ENCODE peak calls at places on chromosomes 7 and 10, in seven cellular contexts. One of them, this sample, is unnamed.

GRCh38 chr7:124308384-124308783 is 275.5 kb upstream of the TMEM229A start:
- DNase-seq in activated CD4-positive, CD25-positive, alpha-beta regulatory T cell: no peak
- DNase-seq in coronary artery: no peak
- DNase-seq in caudate nucleus: no peak
- DNase-seq in NCI-H2081: no peak
- DNase-seq in naive thymus-derived CD8-positive, alpha-beta T cell: no peak
- DNase-seq in lung microvascular endothelial cell: no peak
- DNase-seq in this sample: no peak

GRCh38 chr7:11786186-11786585 is 45.8 kb downstream of the THSD7A start:
- DNase-seq in activated CD4-positive, CD25-positive, alpha-beta regulatory T cell: no peak
- DNase-seq in coronary artery: no peak
- DNase-seq in caudate nucleus: no peak
- DNase-seq in NCI-H2081: no peak
- DNase-seq in naive thymus-derived CD8-positive, alpha-beta T cell: no peak
- DNase-seq in lung microvascular endothelial cell: peak; percentile 10
- DNase-seq in this sample: no peak

GRCh38 chr7:27112361-27112760 is 9.9 kb upstream of the HOXA2 start:
- DNase-seq in activated CD4-positive, CD25-positive, alpha-beta regulatory T cell: no peak
- DNase-seq in coronary artery: no peak
- DNase-seq in caudate nucleus: no peak
- DNase-seq in NCI-H2081: no peak
- DNase-seq in naive thymus-derived CD8-positive, alpha-beta T cell: no peak
- DNase-seq in lung microvascular endothelial cell: peak; percentile 42
- DNase-seq in this sample: no peak

GRCh38 chr7:141158562-141158961 is 84.7 kb downstream of the TMEM178B start:
- DNase-seq in activated CD4-positive, CD25-positive, alpha-beta regulatory T cell: no peak
- DNase-seq in coronary artery: no peak
- DNase-seq in caudate nucleus: no peak
- DNase-seq in NCI-H2081: no peak
- DNase-seq in naive thymus-derived CD8-positive, alpha-beta T cell: no peak
- DNase-seq in lung microvascular endothelial cell: peak; percentile 42
- DNase-seq in this sample: peak; percentile 67

GRCh38 chr10:30170814-30171213 is 111.4 kb upstream of the JCAD start:
- DNase-seq in activated CD4-positive, CD25-positive, alpha-beta regulatory T cell: no peak
- DNase-seq in coronary artery: no peak
- DNase-seq in caudate nucleus: no peak
- DNase-seq in NCI-H2081: no peak
- DNase-seq in naive thymus-derived CD8-positive, alpha-beta T cell: no peak
- DNase-seq in lung microvascular endothelial cell: no peak
- DNase-seq in this sample: no peak

GRCh38 chr7:3232228-3232627 is 68.8 kb upstream of the SDK1 start:
- DNase-seq in activated CD4-positive, CD25-positive, alpha-beta regulatory T cell: no peak
- DNase-seq in coronary artery: no peak
- DNase-seq in caudate nucleus: no peak
- DNase-seq in NCI-H2081: no peak
- DNase-seq in naive thymus-derived CD8-positive, alpha-beta T cell: no peak
- DNase-seq in lung microvascular endothelial cell: no peak
- DNase-seq in this sample: no peak

GRCh38 chr7:47402941-47403340 is 179.0 kb downstream of the TNS3 start:
- DNase-seq in activated CD4-positive, CD25-positive, alpha-beta regulatory T cell: no peak
- DNase-seq in coronary artery: peak; percentile 46
- DNase-seq in caudate nucleus: no peak
- DNase-seq in NCI-H2081: no peak
- DNase-seq in naive thymus-derived CD8-positive, alpha-beta T cell: no peak
- DNase-seq in lung microvascular endothelial cell: no peak
- DNase-seq in this sample: no peak

GRCh38 chr10:124550305-124551034 is 88.8 kb downstream of the LHPP start:
- DNase-seq in activated CD4-positive, CD25-positive, alpha-beta regulatory T cell: no peak
- DNase-seq in coronary artery: no peak
- DNase-seq in caudate nucleus: no peak
- DNase-seq in NCI-H2081: no peak
- DNase-seq in naive thymus-derived CD8-positive, alpha-beta T cell: no peak
- DNase-seq in lung microvascular endothelial cell: peak; percentile 19
- DNase-seq in this sample: no peak

GRCh38 chr7:122886357-122887081 is at the start of gene CADPS2:
- DNase-seq in activated CD4-positive, CD25-positive, alpha-beta regulatory T cell: no peak
- DNase-seq in coronary artery: peak; percentile 91
- DNase-seq in caudate nucleus: peak; percentile 5
- DNase-seq in NCI-H2081: peak; percentile 90
- DNase-seq in naive thymus-derived CD8-positive, alpha-beta T cell: no peak
- DNase-seq in lung microvascular endothelial cell: peak; percentile 93
- DNase-seq in this sample: no peak

GRCh38 chr10:110209926-110210662 is 2.7 kb downstream of the MXI1 start:
- DNase-seq in activated CD4-positive, CD25-positive, alpha-beta regulatory T cell: peak; percentile 46
- DNase-seq in coronary artery: peak; percentile 89
- DNase-seq in caudate nucleus: no peak
- DNase-seq in NCI-H2081: no peak
- DNase-seq in naive thymus-derived CD8-positive, alpha-beta T cell: peak; percentile 51
- DNase-seq in lung microvascular endothelial cell: peak; percentile 25
- DNase-seq in this sample: no peak

GRCh38 chr10:43689007-43689491 is 40.4 kb upstream of the ZNF32 start:
- DNase-seq in activated CD4-positive, CD25-positive, alpha-beta regulatory T cell: no peak
- DNase-seq in coronary artery: no peak
- DNase-seq in caudate nucleus: no peak
- DNase-seq in NCI-H2081: no peak
- DNase-seq in naive thymus-derived CD8-positive, alpha-beta T cell: no peak
- DNase-seq in lung microvascular endothelial cell: no peak
- DNase-seq in this sample: no peak

GRCh38 chr10:103554488-103555320 is 61.2 kb downstream of the NEURL1 start:
- DNase-seq in activated CD4-positive, CD25-positive, alpha-beta regulatory T cell: no peak
- DNase-seq in coronary artery: no peak
- DNase-seq in caudate nucleus: no peak
- DNase-seq in NCI-H2081: peak; percentile 37
- DNase-seq in naive thymus-derived CD8-positive, alpha-beta T cell: no peak
- DNase-seq in lung microvascular endothelial cell: peak; percentile 46
- DNase-seq in this sample: no peak

GRCh38 chr10:51510231-51510630 is 189.2 kb downstream of the CSTF2T start:
- DNase-seq in activated CD4-positive, CD25-positive, alpha-beta regulatory T cell: no peak
- DNase-seq in coronary artery: no peak
- DNase-seq in caudate nucleus: no peak
- DNase-seq in NCI-H2081: no peak
- DNase-seq in naive thymus-derived CD8-positive, alpha-beta T cell: no peak
- DNase-seq in lung microvascular endothelial cell: no peak
- DNase-seq in this sample: no peak

GRCh38 chr7:5237286-5237685 is 45.5 kb upstream of the SLC29A4 start:
- DNase-seq in activated CD4-positive, CD25-positive, alpha-beta regulatory T cell: no peak
- DNase-seq in coronary artery: no peak
- DNase-seq in caudate nucleus: peak; percentile 25
- DNase-seq in NCI-H2081: no peak
- DNase-seq in naive thymus-derived CD8-positive, alpha-beta T cell: no peak
- DNase-seq in lung microvascular endothelial cell: no peak
- DNase-seq in this sample: no peak

GRCh38 chr7:30934732-30935568 is 23.3 kb downstream of the AQP1 start:
- DNase-seq in activated CD4-positive, CD25-positive, alpha-beta regulatory T cell: no peak
- DNase-seq in coronary artery: no peak
- DNase-seq in caudate nucleus: no peak
- DNase-seq in NCI-H2081: no peak
- DNase-seq in naive thymus-derived CD8-positive, alpha-beta T cell: no peak
- DNase-seq in lung microvascular endothelial cell: no peak
- DNase-seq in this sample: no peak

GRCh38 chr10:871951-872403 is 59.5 kb downstream of the LARP4B start:
- DNase-seq in activated CD4-positive, CD25-positive, alpha-beta regulatory T cell: no peak
- DNase-seq in coronary artery: no peak
- DNase-seq in caudate nucleus: no peak
- DNase-seq in NCI-H2081: no peak
- DNase-seq in naive thymus-derived CD8-positive, alpha-beta T cell: no peak
- DNase-seq in lung microvascular endothelial cell: no peak
- DNase-seq in this sample: no peak

GRCh38 chr10:48692748-48693147 is 8.1 kb downstream of the WDFY4 start:
- DNase-seq in activated CD4-positive, CD25-positive, alpha-beta regulatory T cell: no peak
- DNase-seq in coronary artery: no peak
- DNase-seq in caudate nucleus: no peak
- DNase-seq in NCI-H2081: no peak
- DNase-seq in naive thymus-derived CD8-positive, alpha-beta T cell: no peak
- DNase-seq in lung microvascular endothelial cell: no peak
- DNase-seq in this sample: no peak

GRCh38 chr10:109475704-109476103 is 447.6 kb downstream of the XPNPEP1 start:
- DNase-seq in activated CD4-positive, CD25-positive, alpha-beta regulatory T cell: no peak
- DNase-seq in coronary artery: no peak
- DNase-seq in caudate nucleus: no peak
- DNase-seq in NCI-H2081: no peak
- DNase-seq in naive thymus-derived CD8-positive, alpha-beta T cell: no peak
- DNase-seq in lung microvascular endothelial cell: no peak
- DNase-seq in this sample: no peak

GRCh38 chr10:90289037-90289436 is 568.8 kb downstream of the HTR7 start:
- DNase-seq in activated CD4-positive, CD25-positive, alpha-beta regulatory T cell: no peak
- DNase-seq in coronary artery: no peak
- DNase-seq in caudate nucleus: no peak
- DNase-seq in NCI-H2081: no peak
- DNase-seq in naive thymus-derived CD8-positive, alpha-beta T cell: no peak
- DNase-seq in lung microvascular endothelial cell: peak; percentile 84
- DNase-seq in this sample: no peak

GRCh38 chr10:91034494-91035157 is 113.7 kb upstream of the ANKRD1 start:
- DNase-seq in activated CD4-positive, CD25-positive, alpha-beta regulatory T cell: no peak
- DNase-seq in coronary artery: peak; percentile 75
- DNase-seq in caudate nucleus: no peak
- DNase-seq in NCI-H2081: no peak
- DNase-seq in naive thymus-derived CD8-positive, alpha-beta T cell: no peak
- DNase-seq in lung microvascular endothelial cell: peak; percentile 6
- DNase-seq in this sample: no peak

GRCh38 chr10:81963606-81964005 is 88.6 kb downstream of the NRG3 start:
- DNase-seq in activated CD4-positive, CD25-positive, alpha-beta regulatory T cell: no peak
- DNase-seq in coronary artery: no peak
- DNase-seq in caudate nucleus: no peak
- DNase-seq in NCI-H2081: no peak
- DNase-seq in naive thymus-derived CD8-positive, alpha-beta T cell: no peak
- DNase-seq in lung microvascular endothelial cell: no peak
- DNase-seq in this sample: no peak

GRCh38 chr10:49007128-49007527 is 67.5 kb upstream of the LRRC18 start:
- DNase-seq in activated CD4-positive, CD25-positive, alpha-beta regulatory T cell: no peak
- DNase-seq in coronary artery: no peak
- DNase-seq in caudate nucleus: no peak
- DNase-seq in NCI-H2081: no peak
- DNase-seq in naive thymus-derived CD8-positive, alpha-beta T cell: no peak
- DNase-seq in lung microvascular endothelial cell: no peak
- DNase-seq in this sample: no peak

GRCh38 chr7:2863461-2864066 is 19.5 kb upstream of the GNA12 start:
- DNase-seq in activated CD4-positive, CD25-positive, alpha-beta regulatory T cell: peak; percentile 43
- DNase-seq in coronary artery: peak; percentile 96
- DNase-seq in caudate nucleus: no peak
- DNase-seq in NCI-H2081: peak; percentile 18
- DNase-seq in naive thymus-derived CD8-positive, alpha-beta T cell: peak; percentile 57
- DNase-seq in lung microvascular endothelial cell: peak; percentile 95
- DNase-seq in this sample: peak; percentile 79

GRCh38 chr7:2411815-2412586 is 8.6 kb downstream of the CHST12 start:
- DNase-seq in activated CD4-positive, CD25-positive, alpha-beta regulatory T cell: no peak
- DNase-seq in coronary artery: no peak
- DNase-seq in caudate nucleus: no peak
- DNase-seq in NCI-H2081: no peak
- DNase-seq in naive thymus-derived CD8-positive, alpha-beta T cell: no peak
- DNase-seq in lung microvascular endothelial cell: no peak
- DNase-seq in this sample: no peak

GRCh38 chr10:78478919-78479318 is 445.3 kb downstream of the RPS24 start:
- DNase-seq in activated CD4-positive, CD25-positive, alpha-beta regulatory T cell: no peak
- DNase-seq in coronary artery: no peak
- DNase-seq in caudate nucleus: no peak
- DNase-seq in NCI-H2081: no peak
- DNase-seq in naive thymus-derived CD8-positive, alpha-beta T cell: no peak
- DNase-seq in lung microvascular endothelial cell: no peak
- DNase-seq in this sample: no peak

This sample was measured in GOT3.